ENCODE peak calls at places on chromosomes 4 and X, in four cellular contexts. L is breast epithelium, N is prostate gland, K is GM23338. O is an unnamed sample. For H3K4me1, the result is how much of the 10 kb centered on the place peaks cover.

GRCh38 chr4:158496030-158496741 is 25.5 kb upstream of the RXFP1 start:
- DNase-seq in N (no peak), K (peak), L (no peak), O (no peak)

GRCh38 chr4:86497131-86497530 is 97.0 kb upstream of the PTPN13 start:
- DNase-seq in N (peak), L (no peak), K (no peak), O (no peak)

GRCh38 chr4:188053302-188053701 is 56.1 kb downstream of the TRIML2 start:
- DNase-seq in L (no peak), K (no peak), N (no peak), O (no peak)

GRCh38 chr4:88907478-88907877 is 149.5 kb downstream of the FAM13A start:
- DNase-seq in L (no peak), K (no peak), N (no peak), O (no peak)

GRCh38 chr4:40490481-40490880 is 139.2 kb downstream of the RBM47 start:
- DNase-seq in N (no peak), K (no peak), L (no peak), O (no peak)

GRCh38 chr4:38917481-38918025 is 49.9 kb downstream of the FAM114A1 start:
- DNase-seq in K (no peak), L (no peak), N (no peak), O (no peak)

GRCh38 chr4:13908455-13908854 is 280.9 kb upstream of the BOD1L1 start:
- DNase-seq in L (no peak), K (no peak), N (no peak), O (no peak)

GRCh38 chrX:149881081-149881711 is at the start of gene MAGEA8:
- DNase-seq in N (no peak), K (peak), L (no peak), O (no peak)

GRCh38 chrX:3244203-3244743 is 102.2 kb downstream of the MXRA5 start:
- DNase-seq in K (no peak), N (no peak), L (no peak), O (no peak)

GRCh38 chr4:99755223-99755944 is 61.2 kb upstream of the DAPP1 start:
- DNase-seq in K (peak), L (no peak), N (no peak), O (no peak)

GRCh38 chrX:120358687-120359086 is 3.2 kb upstream of the ATP1B4 start:
- DNase-seq in N (no peak), K (no peak), L (no peak), O (no peak)

GRCh38 chrX:43741843-43742573 is 85.9 kb downstream of the MAOA start:
- DNase-seq in N (no peak), K (no peak), L (no peak), O (no peak)

GRCh38 chr4:185774815-185775684 is 36.9 kb downstream of the SORBS2 start:
- DNase-seq in K (peak), N (no peak), L (no peak), O (no peak)

GRCh38 chrX:124895947-124896346 is 423.7 kb upstream of the TEX13C start:
- DNase-seq in L (no peak), N (no peak), K (no peak), O (no peak)

GRCh38 chr4:123386608-123387007 is 10.0 kb upstream of the SPRY1 start:
- DNase-seq in K (no peak), N (peak), L (no peak), O (no peak)

GRCh38 chrX:23394421-23394820 is 59.8 kb downstream of the PTCHD1 start:
- DNase-seq in N (no peak), L (no peak), K (no peak), O (no peak)

GRCh38 chr4:25174674-25175073 is 14.4 kb upstream of the SEPSECS start:
- DNase-seq in L (no peak), K (no peak), N (no peak), O (no peak)

GRCh38 chr4:17758459-17758858 is 23.0 kb downstream of the FAM184B start:
- DNase-seq in N (no peak), K (no peak), L (no peak), O (no peak)

GRCh38 chr4:185833055-185833598 is 21.1 kb upstream of the SORBS2 start:
- DNase-seq in L (no peak), N (no peak), K (no peak), O (no peak)

GRCh38 chrX:74924449-74925209 is 623 bp downstream of the NEXMIF start:
- DNase-seq in N (peak), L (peak), K (peak), O (peak)

GRCh38 chr4:154503598-154503997 is 12.0 kb upstream of the DCHS2 start:
- DNase-seq in K (peak), N (no peak), L (no peak), O (no peak)

GRCh38 chr4:174697164-174697563 is 131.9 kb downstream of the GLRA3 start:
- DNase-seq in N (no peak), K (no peak), L (no peak), O (no peak)

GRCh38 chrX:72714471-72714916 is 388 bp upstream of the PHKA1 start:
- DNase-seq in K (peak), L (peak), N (peak), O (peak)

GRCh38 chr4:140052050-140052449 is 101.9 kb downstream of the MAML3 start:
- DNase-seq in L (no peak), N (peak), K (peak), O (no peak)

GRCh38 chr4:108620933-108621905 is 843 bp downstream of the RPL34 start:
- DNase-seq in N (no peak), K (no peak), L (no peak), O (no peak)

GRCh38 chr4:3361896-3362295 is 69.1 kb downstream of the RGS12 start:
- DNase-seq in K (no peak), N (no peak), L (no peak), O (peak)

GRCh38 chr4:3862640-3863420 is 96.6 kb downstream of the ADRA2C start:
- DNase-seq in N (no peak), K (peak), L (no peak), O (no peak)

GRCh38 chr4:81913427-81913878 is 441.7 kb upstream of the RASGEF1B start:
- DNase-seq in K (peak), L (no peak), N (peak), O (no peak)

GRCh38 chr4:168981460-168981859 is 28.6 kb downstream of the CBR4 start:
- DNase-seq in L (no peak), K (no peak), N (no peak), O (no peak)

GRCh38 chr4:94819371-94819770 is 61.6 kb downstream of the BMPR1B start:
- DNase-seq in N (no peak), L (no peak), K (no peak), O (no peak)

GRCh38 chr4:106329027-106329618 is 12.8 kb downstream of the AIMP1 start:
- DNase-seq in L (no peak), N (no peak), K (peak), O (no peak)

GRCh38 chrX:112113460-112113859 is 30.9 kb upstream of the TRPC5 start:
- DNase-seq in K (no peak), L (no peak), N (no peak), O (no peak)

GRCh38 chr4:99949034-99949998 is 759 bp downstream of the H2AZ1 start:
- DNase-seq in N (peak), K (peak), L (peak), O (peak)

GRCh38 chrX:79081895-79082512 is 62.5 kb upstream of the GPR174 start:
- DNase-seq in N (no peak), L (no peak), K (peak), O (no peak)

GRCh38 chr4:89226665-89227572 is 80.7 kb downstream of the GPRIN3 start:
- DNase-seq in N (peak), L (peak), K (peak), O (peak)

GRCh38 chr4:155207534-155208257 is 740 bp upstream of the NPY2R start:
- DNase-seq in K (peak), L (no peak), N (no peak), O (no peak)

GRCh38 chrX:15882704-15883539 is 28.3 kb upstream of the AP1S2 start:
- DNase-seq in L (no peak), K (no peak), N (no peak), O (no peak)

GRCh38 chr4:181008164-181008563 is 1235.0 kb upstream of the TENM3 start:
- DNase-seq in K (no peak), N (no peak), L (no peak), O (no peak)

DNA sequence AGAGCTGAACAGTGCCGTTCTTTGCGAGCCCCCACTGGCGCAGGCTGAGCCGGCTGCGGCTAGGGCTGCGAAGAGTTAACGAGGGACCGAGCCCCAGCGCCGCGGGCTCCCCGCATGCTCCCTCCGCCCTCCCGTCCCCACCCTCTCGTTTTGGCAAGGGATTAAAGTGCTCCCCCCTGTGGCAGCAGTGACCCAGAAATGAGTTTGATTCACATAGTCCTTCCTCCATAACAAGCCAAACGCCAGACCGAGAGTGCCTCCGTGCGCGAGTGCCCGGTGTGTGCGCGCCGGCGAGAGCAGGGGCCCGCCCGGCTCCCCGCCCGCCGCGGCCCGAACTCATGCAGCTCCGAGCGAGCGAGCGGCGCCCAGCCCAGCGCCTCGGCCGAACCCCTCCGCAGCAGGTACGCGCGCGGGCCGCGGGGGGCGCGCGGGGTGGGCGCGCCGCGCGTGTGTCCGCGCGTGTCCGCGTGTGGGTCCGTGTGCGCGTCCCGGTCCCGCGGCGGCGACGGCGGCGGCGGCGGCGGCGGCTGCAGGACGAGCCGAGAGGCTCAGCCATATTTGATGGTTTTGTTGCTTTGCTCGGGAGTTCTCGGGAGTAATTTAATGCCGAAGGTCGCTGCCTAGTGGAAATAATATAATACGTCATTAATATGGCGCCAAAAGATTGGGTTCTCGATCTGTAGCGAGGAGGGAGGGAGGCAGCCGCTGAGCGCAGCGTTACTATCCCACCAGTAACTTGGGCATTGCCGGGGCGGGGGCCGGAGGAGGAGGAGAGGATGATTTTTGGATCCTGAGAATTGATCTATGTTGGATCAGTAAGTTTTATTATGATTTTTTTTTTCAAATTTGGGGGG is at the start of gene JADE1:
- DNase-seq in L (peak), N (peak), K (peak), O (peak)
- TF ChIP-seq POLR2AphosphoS5 in L (peak), N (peak), K (peak), O (peak)

DNA sequence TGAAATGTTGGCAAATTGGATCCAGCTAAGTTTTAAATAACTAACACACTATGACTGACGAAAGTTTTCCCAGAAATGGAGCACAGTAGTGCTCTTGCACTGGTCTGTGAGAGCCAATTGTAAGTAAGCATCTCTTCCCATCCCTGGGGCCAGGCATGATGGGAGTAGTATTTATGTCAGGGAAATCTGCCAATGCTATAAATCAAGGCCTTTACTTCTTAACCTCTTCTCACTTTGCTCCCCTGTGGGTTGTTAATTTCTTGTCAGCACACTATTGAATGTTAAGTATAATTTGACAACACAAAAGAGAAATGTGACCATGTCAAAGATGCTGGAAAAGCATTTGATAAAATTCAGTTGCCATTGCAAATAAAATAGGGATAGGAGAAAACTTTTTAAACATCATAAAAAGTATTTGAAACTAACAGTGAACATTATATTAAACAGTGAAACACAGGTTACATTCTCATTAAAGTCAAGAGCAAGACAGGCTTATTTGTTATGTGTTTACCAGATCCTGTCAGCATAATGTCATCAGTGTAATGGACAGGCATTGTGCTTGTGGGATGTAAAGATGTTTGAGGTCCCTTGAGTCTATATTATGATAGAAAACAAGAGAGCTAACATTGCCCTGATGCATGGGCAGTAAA is 5.0 kb downstream of the F8A1 start:
- DNase-seq in L (no peak), N (no peak), K (no peak), O (no peak)
- H3K4me1 ChIP-seq in L (under half), N (under half), K (under half), O (under half)

GRCh38 chrX:132016628-132017430 is 6.3 kb upstream of the STK26 start:
- DNase-seq in K (no peak), N (no peak), L (no peak), O (no peak)

GRCh38 chrX:132015875-132016274 is 7.2 kb upstream of the STK26 start:
- DNase-seq in K (no peak), N (no peak), L (no peak), O (no peak)

GRCh38 chrX:132022863-132023116 is 312 bp upstream of the STK26 start:
- DNase-seq in N (no peak), L (no peak), K (no peak), O (no peak)

GRCh38 chrX:132022115-132022862 is 813 bp upstream of the STK26 start:
- DNase-seq in L (no peak), N (no peak), K (peak), O (no peak)

DNA sequence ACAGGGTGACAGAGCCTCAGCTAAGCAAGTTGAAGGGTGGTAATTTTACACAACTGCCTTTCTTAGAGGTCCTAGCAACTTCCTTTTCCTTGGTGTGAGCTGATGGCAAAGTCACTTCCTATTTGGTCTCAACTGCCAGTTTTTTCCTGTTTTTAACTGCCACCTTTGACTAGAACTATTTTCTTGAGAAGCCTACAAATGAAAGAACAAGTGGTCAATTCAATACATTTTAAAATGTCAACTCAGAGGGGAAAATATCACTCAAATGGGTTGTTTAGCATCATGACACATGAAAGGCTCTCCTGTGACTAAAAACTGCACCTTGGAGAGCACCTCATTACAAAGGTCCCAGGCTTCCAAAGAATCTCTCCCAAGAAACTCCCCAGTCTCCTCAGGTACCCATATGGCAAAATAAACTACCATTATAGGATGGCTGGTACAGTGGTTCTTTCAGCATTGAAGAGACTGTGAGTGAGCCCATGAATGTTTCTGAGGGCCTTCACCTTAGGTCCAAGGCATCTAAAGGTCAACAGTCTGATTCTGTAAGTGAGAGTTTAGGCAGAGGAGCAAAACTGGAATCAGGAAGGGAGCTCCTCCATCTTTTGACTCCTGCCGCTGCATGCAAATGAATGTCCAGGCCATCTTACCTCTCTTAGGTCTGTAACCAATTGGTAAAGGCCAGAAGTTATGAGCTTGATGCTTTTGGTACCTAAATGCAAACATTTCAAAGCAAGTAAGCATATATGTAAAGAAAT is 5.5 kb upstream of the STK26 start:
- DNase-seq in K (no peak), L (no peak), N (no peak), O (no peak)
- TF ChIP-seq POLR2AphosphoS5 in K (no peak), L (no peak), N (no peak), O (no peak)

GRCh38 chr4:10006236-10006603 is 15.1 kb downstream of the SLC2A9 start:
- DNase-seq in N (peak), L (no peak), K (no peak), O (peak)
- H3K4me1 ChIP-seq in N (under half), L (under half), K (under half), O (under half)

DNA sequence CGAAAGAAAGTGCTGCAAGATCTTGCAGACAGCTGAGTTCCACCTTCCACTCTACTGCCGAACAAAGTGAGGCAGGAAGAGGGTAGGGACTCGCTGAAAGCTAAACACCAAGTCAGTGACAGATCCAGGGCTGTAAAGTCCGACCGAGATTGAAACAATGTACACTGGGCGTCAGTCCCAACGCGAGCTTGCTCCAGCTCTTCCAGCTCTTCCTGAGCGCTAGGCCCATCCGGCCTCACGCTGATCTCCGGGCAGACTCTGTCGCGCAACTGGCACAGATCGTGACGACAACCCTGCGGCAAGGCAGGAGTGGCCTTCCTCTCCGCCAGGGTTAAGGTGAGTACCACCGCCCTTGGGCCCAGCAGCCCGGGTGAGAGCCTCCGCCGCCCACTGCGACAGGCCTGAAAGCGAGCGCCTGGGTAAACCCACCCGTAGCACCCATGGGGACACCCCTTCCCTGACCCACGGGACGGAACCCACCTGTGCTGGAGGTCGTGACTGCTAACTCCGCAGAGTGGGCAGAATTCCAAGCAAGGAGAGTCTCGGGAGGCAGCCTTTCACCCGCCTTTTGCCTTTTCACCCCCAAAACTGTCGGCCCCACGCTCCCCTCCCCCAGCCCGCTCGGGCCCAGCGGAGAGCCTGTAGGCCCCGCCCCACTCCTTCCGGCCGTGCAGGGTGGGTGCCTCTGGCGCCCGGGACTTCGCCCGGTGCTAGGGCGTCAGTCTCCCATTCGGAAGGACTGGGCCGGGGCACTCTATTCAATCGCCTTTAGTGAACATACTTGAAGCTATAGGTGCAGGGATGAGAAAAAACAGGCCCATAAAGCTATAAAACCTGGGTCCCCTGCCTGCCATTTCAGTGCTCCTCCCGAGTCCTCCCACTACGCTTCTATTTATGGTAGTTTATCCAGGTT is at the start of gene TMLHE:
- DNase-seq in L (peak), K (peak), N (peak), O (peak)
- TF ChIP-seq POLR2AphosphoS5 in L (no peak), K (no peak), N (no peak), O (peak)

DNA sequence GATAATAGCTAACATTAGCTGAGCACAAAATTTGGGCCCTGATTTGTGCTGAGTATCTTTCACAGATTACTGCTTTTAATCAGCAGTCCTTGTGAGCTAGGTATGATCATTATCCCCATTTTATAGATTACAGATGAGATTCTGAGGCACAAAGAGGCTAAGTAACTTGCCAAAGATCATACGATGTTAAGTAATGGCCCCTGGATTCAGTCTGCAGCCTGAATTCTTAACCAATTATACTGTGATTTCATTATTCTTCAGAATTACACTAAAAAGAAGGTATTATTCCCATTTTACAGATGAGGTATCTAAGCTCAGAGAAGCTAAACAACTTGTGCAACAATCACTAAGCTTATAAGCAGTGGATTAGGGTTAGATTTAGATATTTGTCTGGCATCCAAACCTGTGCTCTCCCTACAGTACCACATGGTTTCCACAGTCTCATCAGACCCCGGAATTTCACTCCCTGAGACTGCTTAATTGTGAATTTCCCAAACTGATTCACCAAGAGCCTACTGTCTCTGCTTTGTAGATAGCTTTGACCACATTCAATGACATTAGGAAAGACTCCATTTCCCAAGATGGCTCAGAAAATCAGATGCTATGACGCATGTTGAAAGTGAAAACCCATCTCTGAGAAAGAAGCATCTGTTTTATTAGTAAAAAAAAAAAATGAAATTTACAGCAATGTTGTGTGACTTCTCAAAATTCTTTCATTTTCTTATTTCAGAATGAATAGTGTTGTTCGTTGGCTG is 97.7 kb upstream of the MYOZ2 start:
- DNase-seq in K (no peak), N (no peak), L (no peak), O (no peak)
- H3K4me1 ChIP-seq in K (half or more), N (under half), L (under half), O (under half)